ENCODE peak calls at places on chromosomes 4 and X, in eight cellular contexts. One of them, this sample, is unnamed.

GRCh38 chr4:7901274-7901845 is 38.3 kb downstream of the AFAP1 start:
- DNase-seq in right atrium auricular region: no peak
- DNase-seq in psoas muscle: no peak
- DNase-seq in cardiac muscle cell: no peak
- DNase-seq in uterus: no peak
- DNase-seq in DMS 273 treated with DMSO at 0.1 percent for 48 hours: no peak
- DNase-seq in astrocyte of the spinal cord: no peak
- DNase-seq in NCI-H1417 treated with DMSO at 0.1 percent for 48 hours: no peak
- DNase-seq in this sample: no peak

GRCh38 chr4:41670530-41670929 is 78.0 kb downstream of the PHOX2B start:
- DNase-seq in right atrium auricular region: no peak
- DNase-seq in psoas muscle: no peak
- DNase-seq in cardiac muscle cell: no peak
- DNase-seq in uterus: no peak
- DNase-seq in DMS 273 treated with DMSO at 0.1 percent for 48 hours: no peak
- DNase-seq in astrocyte of the spinal cord: no peak
- DNase-seq in NCI-H1417 treated with DMSO at 0.1 percent for 48 hours: no peak
- DNase-seq in this sample: no peak

GRCh38 chrX:30906726-30907125 is 17.7 kb upstream of the TAB3 start:
- DNase-seq in right atrium auricular region: no peak
- DNase-seq in psoas muscle: no peak
- DNase-seq in cardiac muscle cell: peak
- DNase-seq in uterus: no peak
- DNase-seq in DMS 273 treated with DMSO at 0.1 percent for 48 hours: no peak
- DNase-seq in astrocyte of the spinal cord: peak
- DNase-seq in NCI-H1417 treated with DMSO at 0.1 percent for 48 hours: no peak
- DNase-seq in this sample: no peak

GRCh38 chr4:26235500-26235899 is 85.3 kb upstream of the RBPJ start:
- DNase-seq in right atrium auricular region: no peak
- DNase-seq in psoas muscle: peak
- DNase-seq in cardiac muscle cell: peak
- DNase-seq in uterus: peak
- DNase-seq in DMS 273 treated with DMSO at 0.1 percent for 48 hours: peak
- DNase-seq in astrocyte of the spinal cord: peak
- DNase-seq in NCI-H1417 treated with DMSO at 0.1 percent for 48 hours: no peak
- DNase-seq in this sample: peak

GRCh38 chr4:128298852-128299251 is 11.2 kb upstream of the PGRMC2 start:
- DNase-seq in right atrium auricular region: no peak
- DNase-seq in psoas muscle: no peak
- DNase-seq in cardiac muscle cell: no peak
- DNase-seq in uterus: no peak
- DNase-seq in DMS 273 treated with DMSO at 0.1 percent for 48 hours: no peak
- DNase-seq in astrocyte of the spinal cord: no peak
- DNase-seq in NCI-H1417 treated with DMSO at 0.1 percent for 48 hours: no peak
- DNase-seq in this sample: no peak

GRCh38 chrX:40227111-40227510 is 129.4 kb upstream of the BCOR start:
- DNase-seq in right atrium auricular region: no peak
- DNase-seq in psoas muscle: no peak
- DNase-seq in cardiac muscle cell: no peak
- DNase-seq in uterus: no peak
- DNase-seq in DMS 273 treated with DMSO at 0.1 percent for 48 hours: no peak
- DNase-seq in astrocyte of the spinal cord: no peak
- DNase-seq in NCI-H1417 treated with DMSO at 0.1 percent for 48 hours: no peak
- DNase-seq in this sample: no peak

GRCh38 chrX:134600714-134601113 is 57.6 kb downstream of the PLAC1 start:
- DNase-seq in right atrium auricular region: no peak
- DNase-seq in psoas muscle: no peak
- DNase-seq in cardiac muscle cell: peak
- DNase-seq in uterus: no peak
- DNase-seq in DMS 273 treated with DMSO at 0.1 percent for 48 hours: no peak
- DNase-seq in astrocyte of the spinal cord: peak
- DNase-seq in NCI-H1417 treated with DMSO at 0.1 percent for 48 hours: no peak
- DNase-seq in this sample: no peak

GRCh38 chr4:115355329-115355728 is 241.9 kb upstream of the NDST4 start:
- DNase-seq in right atrium auricular region: no peak
- DNase-seq in psoas muscle: peak
- DNase-seq in cardiac muscle cell: no peak
- DNase-seq in uterus: no peak
- DNase-seq in DMS 273 treated with DMSO at 0.1 percent for 48 hours: no peak
- DNase-seq in astrocyte of the spinal cord: no peak
- DNase-seq in NCI-H1417 treated with DMSO at 0.1 percent for 48 hours: no peak
- DNase-seq in this sample: no peak

GRCh38 chrX:153908219-153908875 is 3.9 kb downstream of the AVPR2 start:
- DNase-seq in right atrium auricular region: no peak
- DNase-seq in psoas muscle: peak
- DNase-seq in cardiac muscle cell: no peak
- DNase-seq in uterus: no peak
- DNase-seq in DMS 273 treated with DMSO at 0.1 percent for 48 hours: no peak
- DNase-seq in astrocyte of the spinal cord: no peak
- DNase-seq in NCI-H1417 treated with DMSO at 0.1 percent for 48 hours: no peak
- DNase-seq in this sample: no peak

GRCh38 chr4:8850830-8851188 is 20.8 kb downstream of the HMX1 start:
- DNase-seq in right atrium auricular region: no peak
- DNase-seq in psoas muscle: no peak
- DNase-seq in cardiac muscle cell: no peak
- DNase-seq in uterus: no peak
- DNase-seq in DMS 273 treated with DMSO at 0.1 percent for 48 hours: no peak
- DNase-seq in astrocyte of the spinal cord: no peak
- DNase-seq in NCI-H1417 treated with DMSO at 0.1 percent for 48 hours: no peak
- DNase-seq in this sample: no peak

GRCh38 chr4:38242110-38242509 is 281.9 kb downstream of the PTTG2 start:
- DNase-seq in right atrium auricular region: no peak
- DNase-seq in psoas muscle: no peak
- DNase-seq in cardiac muscle cell: no peak
- DNase-seq in uterus: no peak
- DNase-seq in DMS 273 treated with DMSO at 0.1 percent for 48 hours: no peak
- DNase-seq in astrocyte of the spinal cord: no peak
- DNase-seq in NCI-H1417 treated with DMSO at 0.1 percent for 48 hours: no peak
- DNase-seq in this sample: no peak

GRCh38 chrX:21837056-21837455 is 2.4 kb upstream of the MBTPS2 start:
- DNase-seq in right atrium auricular region: no peak
- DNase-seq in psoas muscle: no peak
- DNase-seq in cardiac muscle cell: peak
- DNase-seq in uterus: no peak
- DNase-seq in DMS 273 treated with DMSO at 0.1 percent for 48 hours: no peak
- DNase-seq in astrocyte of the spinal cord: no peak
- DNase-seq in NCI-H1417 treated with DMSO at 0.1 percent for 48 hours: no peak
- DNase-seq in this sample: no peak

GRCh38 chrX:56231706-56232105 is 450 bp upstream of the KLF8 start:
- DNase-seq in right atrium auricular region: no peak
- DNase-seq in psoas muscle: no peak
- DNase-seq in cardiac muscle cell: no peak
- DNase-seq in uterus: no peak
- DNase-seq in DMS 273 treated with DMSO at 0.1 percent for 48 hours: no peak
- DNase-seq in astrocyte of the spinal cord: no peak
- DNase-seq in NCI-H1417 treated with DMSO at 0.1 percent for 48 hours: no peak
- DNase-seq in this sample: no peak

GRCh38 chrX:14398725-14399124 is 130.6 kb upstream of the GLRA2 start:
- DNase-seq in right atrium auricular region: no peak
- DNase-seq in psoas muscle: no peak
- DNase-seq in cardiac muscle cell: no peak
- DNase-seq in uterus: no peak
- DNase-seq in DMS 273 treated with DMSO at 0.1 percent for 48 hours: no peak
- DNase-seq in astrocyte of the spinal cord: no peak
- DNase-seq in NCI-H1417 treated with DMSO at 0.1 percent for 48 hours: no peak
- DNase-seq in this sample: no peak

GRCh38 chr4:4697584-4697983 is 155.7 kb upstream of the STX18 start:
- DNase-seq in right atrium auricular region: no peak
- DNase-seq in psoas muscle: no peak
- DNase-seq in cardiac muscle cell: no peak
- DNase-seq in uterus: no peak
- DNase-seq in DMS 273 treated with DMSO at 0.1 percent for 48 hours: no peak
- DNase-seq in astrocyte of the spinal cord: no peak
- DNase-seq in NCI-H1417 treated with DMSO at 0.1 percent for 48 hours: no peak
- DNase-seq in this sample: no peak

GRCh38 chrX:13144927-13145659 is 100.7 kb upstream of the FAM9C start:
- DNase-seq in right atrium auricular region: no peak
- DNase-seq in psoas muscle: no peak
- DNase-seq in cardiac muscle cell: no peak
- DNase-seq in uterus: no peak
- DNase-seq in DMS 273 treated with DMSO at 0.1 percent for 48 hours: no peak
- DNase-seq in astrocyte of the spinal cord: no peak
- DNase-seq in NCI-H1417 treated with DMSO at 0.1 percent for 48 hours: no peak
- DNase-seq in this sample: no peak

GRCh38 chr4:67632492-67632891 is 68.5 kb downstream of the UBA6 start:
- DNase-seq in right atrium auricular region: no peak
- DNase-seq in psoas muscle: no peak
- DNase-seq in cardiac muscle cell: no peak
- DNase-seq in uterus: no peak
- DNase-seq in DMS 273 treated with DMSO at 0.1 percent for 48 hours: no peak
- DNase-seq in astrocyte of the spinal cord: no peak
- DNase-seq in NCI-H1417 treated with DMSO at 0.1 percent for 48 hours: no peak
- DNase-seq in this sample: no peak

GRCh38 chr4:133150643-133151300 is 1.7 kb downstream of the PCDH10 start:
- DNase-seq in right atrium auricular region: no peak
- DNase-seq in psoas muscle: peak
- DNase-seq in cardiac muscle cell: peak
- DNase-seq in uterus: peak
- DNase-seq in DMS 273 treated with DMSO at 0.1 percent for 48 hours: no peak
- DNase-seq in astrocyte of the spinal cord: peak
- DNase-seq in NCI-H1417 treated with DMSO at 0.1 percent for 48 hours: no peak
- DNase-seq in this sample: peak

GRCh38 chrX:133587071-133587470 is 171.8 kb upstream of the GPC4 start:
- DNase-seq in right atrium auricular region: no peak
- DNase-seq in psoas muscle: no peak
- DNase-seq in cardiac muscle cell: no peak
- DNase-seq in uterus: no peak
- DNase-seq in DMS 273 treated with DMSO at 0.1 percent for 48 hours: no peak
- DNase-seq in astrocyte of the spinal cord: no peak
- DNase-seq in NCI-H1417 treated with DMSO at 0.1 percent for 48 hours: no peak
- DNase-seq in this sample: no peak

GRCh38 chr4:8509311-8509950 is 68.9 kb downstream of the TRMT44 start:
- DNase-seq in right atrium auricular region: no peak
- DNase-seq in psoas muscle: no peak
- DNase-seq in cardiac muscle cell: no peak
- DNase-seq in uterus: no peak
- DNase-seq in DMS 273 treated with DMSO at 0.1 percent for 48 hours: no peak
- DNase-seq in astrocyte of the spinal cord: no peak
- DNase-seq in NCI-H1417 treated with DMSO at 0.1 percent for 48 hours: no peak
- DNase-seq in this sample: no peak

GRCh38 chr4:8745828-8746225 is 125.8 kb downstream of the HMX1 start:
- DNase-seq in right atrium auricular region: no peak
- DNase-seq in psoas muscle: peak
- DNase-seq in cardiac muscle cell: no peak
- DNase-seq in uterus: no peak
- DNase-seq in DMS 273 treated with DMSO at 0.1 percent for 48 hours: no peak
- DNase-seq in astrocyte of the spinal cord: no peak
- DNase-seq in NCI-H1417 treated with DMSO at 0.1 percent for 48 hours: no peak
- DNase-seq in this sample: peak

GRCh38 chr4:56817840-56818491 is 3.5 kb downstream of the SPINK2 start:
- DNase-seq in right atrium auricular region: no peak
- DNase-seq in psoas muscle: no peak
- DNase-seq in cardiac muscle cell: no peak
- DNase-seq in uterus: no peak
- DNase-seq in DMS 273 treated with DMSO at 0.1 percent for 48 hours: no peak
- DNase-seq in astrocyte of the spinal cord: no peak
- DNase-seq in NCI-H1417 treated with DMSO at 0.1 percent for 48 hours: no peak
- DNase-seq in this sample: no peak

GRCh38 chr4:108788731-108789130 is 25.9 kb upstream of the ETNPPL start:
- DNase-seq in right atrium auricular region: no peak
- DNase-seq in psoas muscle: no peak
- DNase-seq in cardiac muscle cell: no peak
- DNase-seq in uterus: no peak
- DNase-seq in DMS 273 treated with DMSO at 0.1 percent for 48 hours: no peak
- DNase-seq in astrocyte of the spinal cord: no peak
- DNase-seq in NCI-H1417 treated with DMSO at 0.1 percent for 48 hours: no peak
- DNase-seq in this sample: no peak

GRCh38 chrX:119624951-119625668 is 18.9 kb upstream of the NKRF start:
- DNase-seq in right atrium auricular region: no peak
- DNase-seq in psoas muscle: no peak
- DNase-seq in cardiac muscle cell: no peak
- DNase-seq in uterus: no peak
- DNase-seq in DMS 273 treated with DMSO at 0.1 percent for 48 hours: no peak
- DNase-seq in astrocyte of the spinal cord: no peak
- DNase-seq in NCI-H1417 treated with DMSO at 0.1 percent for 48 hours: no peak
- DNase-seq in this sample: no peak

GRCh38 chr4:129240816-129241215 is 144.9 kb downstream of the C4orf33 start:
- DNase-seq in right atrium auricular region: no peak
- DNase-seq in psoas muscle: no peak
- DNase-seq in cardiac muscle cell: no peak
- DNase-seq in uterus: no peak
- DNase-seq in DMS 273 treated with DMSO at 0.1 percent for 48 hours: no peak
- DNase-seq in astrocyte of the spinal cord: peak
- DNase-seq in NCI-H1417 treated with DMSO at 0.1 percent for 48 hours: no peak
- DNase-seq in this sample: no peak